ENCODE peak calls at places on chromosomes 1 and 21, in six cellular contexts. One of them, this sample, is unnamed.

GRCh38 chr1:114154963-114155322 is 1.3 kb upstream of the SYT6 start:
- DNase-seq in cardiac fibroblast: peak
- DNase-seq in Panc1: no peak
- DNase-seq in CD4-positive, CD25-positive, alpha-beta regulatory T cell: no peak
- DNase-seq in IMR-90: no peak
- DNase-seq in breast epithelium: no peak
- DNase-seq in this sample: peak

GRCh38 chr1:156262461-156263287 is 14.8 kb upstream of the PAQR6 start:
- DNase-seq in cardiac fibroblast: peak
- DNase-seq in Panc1: peak
- DNase-seq in CD4-positive, CD25-positive, alpha-beta regulatory T cell: no peak
- DNase-seq in IMR-90: peak
- DNase-seq in breast epithelium: no peak
- DNase-seq in this sample: peak

GRCh38 chr21:36310016-36310415 is 10.0 kb upstream of the MORC3 start:
- DNase-seq in cardiac fibroblast: no peak
- DNase-seq in Panc1: no peak
- DNase-seq in CD4-positive, CD25-positive, alpha-beta regulatory T cell: no peak
- DNase-seq in IMR-90: no peak
- DNase-seq in breast epithelium: no peak
- DNase-seq in this sample: no peak

GRCh38 chr1:53572061-53572801 is 113.0 kb downstream of the DMRTB1 start:
- DNase-seq in cardiac fibroblast: peak
- DNase-seq in Panc1: peak
- DNase-seq in CD4-positive, CD25-positive, alpha-beta regulatory T cell: no peak
- DNase-seq in IMR-90: peak
- DNase-seq in breast epithelium: peak
- DNase-seq in this sample: peak

GRCh38 chr1:179129702-179130473 is 48.0 kb downstream of the TOR3A start:
- DNase-seq in cardiac fibroblast: peak
- DNase-seq in Panc1: no peak
- DNase-seq in CD4-positive, CD25-positive, alpha-beta regulatory T cell: no peak
- DNase-seq in IMR-90: peak
- DNase-seq in breast epithelium: no peak
- DNase-seq in this sample: peak

GRCh38 chr1:196856053-196856452 is 31.8 kb upstream of the CFHR4 start:
- DNase-seq in cardiac fibroblast: no peak
- DNase-seq in Panc1: no peak
- DNase-seq in CD4-positive, CD25-positive, alpha-beta regulatory T cell: no peak
- DNase-seq in IMR-90: no peak
- DNase-seq in breast epithelium: no peak
- DNase-seq in this sample: no peak

GRCh38 chr21:44723177-44724131 is 12.1 kb upstream of the TSPEAR start:
- DNase-seq in cardiac fibroblast: peak
- DNase-seq in Panc1: no peak
- DNase-seq in CD4-positive, CD25-positive, alpha-beta regulatory T cell: no peak
- DNase-seq in IMR-90: no peak
- DNase-seq in breast epithelium: no peak
- DNase-seq in this sample: no peak

GRCh38 chr1:91651671-91652071 is 151.0 kb downstream of the CDC7 start:
- DNase-seq in cardiac fibroblast: peak
- DNase-seq in Panc1: no peak
- DNase-seq in CD4-positive, CD25-positive, alpha-beta regulatory T cell: no peak
- DNase-seq in IMR-90: peak
- DNase-seq in breast epithelium: no peak
- DNase-seq in this sample: no peak

GRCh38 chr1:61081135-61081636 is 1.2 kb upstream of the NFIA start:
- DNase-seq in cardiac fibroblast: no peak
- DNase-seq in Panc1: no peak
- DNase-seq in CD4-positive, CD25-positive, alpha-beta regulatory T cell: no peak
- DNase-seq in IMR-90: no peak
- DNase-seq in breast epithelium: no peak
- DNase-seq in this sample: no peak

GRCh38 chr1:245411245-245411644 is 256.5 kb downstream of the KIF26B start:
- DNase-seq in cardiac fibroblast: no peak
- DNase-seq in Panc1: no peak
- DNase-seq in CD4-positive, CD25-positive, alpha-beta regulatory T cell: no peak
- DNase-seq in IMR-90: peak
- DNase-seq in breast epithelium: no peak
- DNase-seq in this sample: no peak

GRCh38 chr1:22350171-22350961 is 101.3 kb upstream of the ZBTB40 start:
- DNase-seq in cardiac fibroblast: no peak
- DNase-seq in Panc1: no peak
- DNase-seq in CD4-positive, CD25-positive, alpha-beta regulatory T cell: no peak
- DNase-seq in IMR-90: no peak
- DNase-seq in breast epithelium: no peak
- DNase-seq in this sample: no peak

GRCh38 chr1:34176830-34177613 is at the start of gene C1orf94:
- DNase-seq in cardiac fibroblast: no peak
- DNase-seq in Panc1: no peak
- DNase-seq in CD4-positive, CD25-positive, alpha-beta regulatory T cell: no peak
- DNase-seq in IMR-90: no peak
- DNase-seq in breast epithelium: no peak
- DNase-seq in this sample: no peak

GRCh38 chr21:44515359-44516165 is 24.4 kb downstream of the KRTAP10-1 start:
- DNase-seq in cardiac fibroblast: no peak
- DNase-seq in Panc1: no peak
- DNase-seq in CD4-positive, CD25-positive, alpha-beta regulatory T cell: no peak
- DNase-seq in IMR-90: no peak
- DNase-seq in breast epithelium: no peak
- DNase-seq in this sample: no peak

GRCh38 chr1:100606438-100606837 is 68.5 kb downstream of the GPR88 start:
- DNase-seq in cardiac fibroblast: peak
- DNase-seq in Panc1: no peak
- DNase-seq in CD4-positive, CD25-positive, alpha-beta regulatory T cell: no peak
- DNase-seq in IMR-90: peak
- DNase-seq in breast epithelium: no peak
- DNase-seq in this sample: peak

GRCh38 chr1:107545056-107545597 is 404.3 kb downstream of the NTNG1 start:
- DNase-seq in cardiac fibroblast: no peak
- DNase-seq in Panc1: no peak
- DNase-seq in CD4-positive, CD25-positive, alpha-beta regulatory T cell: no peak
- DNase-seq in IMR-90: no peak
- DNase-seq in breast epithelium: no peak
- DNase-seq in this sample: no peak

GRCh38 chr1:9297831-9298230 is 5.1 kb downstream of the SPSB1 start:
- DNase-seq in cardiac fibroblast: no peak
- DNase-seq in Panc1: no peak
- DNase-seq in CD4-positive, CD25-positive, alpha-beta regulatory T cell: no peak
- DNase-seq in IMR-90: no peak
- DNase-seq in breast epithelium: no peak
- DNase-seq in this sample: no peak

GRCh38 chr1:9294910-9295636 is 2.4 kb downstream of the SPSB1 start:
- DNase-seq in cardiac fibroblast: peak
- DNase-seq in Panc1: no peak
- DNase-seq in CD4-positive, CD25-positive, alpha-beta regulatory T cell: no peak
- DNase-seq in IMR-90: peak
- DNase-seq in breast epithelium: no peak
- DNase-seq in this sample: no peak

GRCh38 chr1:9296850-9297249 is 4.2 kb downstream of the SPSB1 start:
- DNase-seq in cardiac fibroblast: no peak
- DNase-seq in Panc1: no peak
- DNase-seq in CD4-positive, CD25-positive, alpha-beta regulatory T cell: no peak
- DNase-seq in IMR-90: no peak
- DNase-seq in breast epithelium: no peak
- DNase-seq in this sample: no peak

GRCh38 chr1:9294440-9294773 is 1.7 kb downstream of the SPSB1 start:
- DNase-seq in cardiac fibroblast: peak
- DNase-seq in Panc1: no peak
- DNase-seq in CD4-positive, CD25-positive, alpha-beta regulatory T cell: no peak
- DNase-seq in IMR-90: peak
- DNase-seq in breast epithelium: no peak
- DNase-seq in this sample: peak

GRCh38 chr1:9295884-9296283 is 3.2 kb downstream of the SPSB1 start:
- DNase-seq in cardiac fibroblast: no peak
- DNase-seq in Panc1: no peak
- DNase-seq in CD4-positive, CD25-positive, alpha-beta regulatory T cell: no peak
- DNase-seq in IMR-90: no peak
- DNase-seq in breast epithelium: no peak
- DNase-seq in this sample: no peak
- H3K4me3 ChIP-seq in cardiac fibroblast: peak
- H3K4me3 ChIP-seq in Panc1: peak
- H3K4me3 ChIP-seq in CD4-positive, CD25-positive, alpha-beta regulatory T cell: no peak
- H3K4me3 ChIP-seq in IMR-90: no peak
- H3K4me3 ChIP-seq in breast epithelium: no peak
- H3K4me3 ChIP-seq in this sample: no peak

GRCh38 chr1:58402444-58402843 is 144.1 kb downstream of the OMA1 start:
- DNase-seq in cardiac fibroblast: peak
- DNase-seq in Panc1: no peak
- DNase-seq in CD4-positive, CD25-positive, alpha-beta regulatory T cell: no peak
- DNase-seq in IMR-90: peak
- DNase-seq in breast epithelium: no peak
- DNase-seq in this sample: no peak
- H3K4me3 ChIP-seq in cardiac fibroblast: no peak
- H3K4me3 ChIP-seq in Panc1: no peak
- H3K4me3 ChIP-seq in CD4-positive, CD25-positive, alpha-beta regulatory T cell: no peak
- H3K4me3 ChIP-seq in IMR-90: no peak
- H3K4me3 ChIP-seq in breast epithelium: no peak
- H3K4me3 ChIP-seq in this sample: no peak

DNA sequence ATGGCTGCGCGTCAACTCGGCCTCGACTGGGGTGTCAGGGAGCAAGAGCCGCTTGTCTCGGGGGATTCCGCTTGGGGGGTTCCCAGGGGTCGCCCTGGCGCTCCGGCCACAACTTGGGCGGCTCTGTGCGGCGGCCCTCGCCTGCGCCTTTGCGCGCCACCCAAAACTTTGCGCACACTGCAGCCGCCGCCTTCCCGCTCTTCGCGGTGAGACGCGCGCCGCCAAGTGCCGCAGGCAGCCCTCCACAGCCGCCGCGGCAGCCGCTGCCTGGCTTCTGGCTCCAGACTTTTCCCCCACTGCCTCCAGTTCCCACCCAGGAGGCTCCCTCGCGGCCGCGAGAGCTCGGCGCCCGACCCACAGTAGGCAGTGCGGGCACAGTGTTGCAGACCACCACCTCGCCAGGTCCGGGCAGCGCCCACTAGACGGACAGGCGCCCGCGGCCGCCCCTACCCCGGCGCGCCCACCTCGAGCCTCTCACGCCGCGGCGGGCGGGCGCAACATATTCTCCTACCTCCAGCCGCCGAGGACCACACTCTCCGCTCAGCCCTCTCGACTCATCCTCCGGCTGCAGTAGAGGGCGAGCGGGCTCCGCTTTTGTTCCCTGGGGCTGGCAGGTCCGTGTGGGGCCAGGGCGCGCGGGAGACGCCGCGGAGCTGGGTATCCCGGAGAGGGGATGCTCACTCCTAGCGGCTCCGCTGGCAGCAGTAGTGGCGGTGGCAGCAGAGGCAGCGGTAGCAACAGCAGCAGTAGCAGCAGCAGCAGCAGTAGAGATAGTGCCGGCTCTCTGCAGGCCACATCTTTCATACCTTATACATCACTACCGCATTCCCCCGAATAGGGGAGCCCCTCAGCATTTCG is 296.6 kb downstream of the OMA1 start:
- DNase-seq in cardiac fibroblast: peak
- DNase-seq in Panc1: no peak
- DNase-seq in CD4-positive, CD25-positive, alpha-beta regulatory T cell: no peak
- DNase-seq in IMR-90: peak
- DNase-seq in breast epithelium: no peak
- DNase-seq in this sample: peak
- H3K4me3 ChIP-seq in cardiac fibroblast: peak
- H3K4me3 ChIP-seq in Panc1: peak
- H3K4me3 ChIP-seq in CD4-positive, CD25-positive, alpha-beta regulatory T cell: no peak
- H3K4me3 ChIP-seq in IMR-90: no peak
- H3K4me3 ChIP-seq in breast epithelium: peak
- H3K4me3 ChIP-seq in this sample: no peak

DNA sequence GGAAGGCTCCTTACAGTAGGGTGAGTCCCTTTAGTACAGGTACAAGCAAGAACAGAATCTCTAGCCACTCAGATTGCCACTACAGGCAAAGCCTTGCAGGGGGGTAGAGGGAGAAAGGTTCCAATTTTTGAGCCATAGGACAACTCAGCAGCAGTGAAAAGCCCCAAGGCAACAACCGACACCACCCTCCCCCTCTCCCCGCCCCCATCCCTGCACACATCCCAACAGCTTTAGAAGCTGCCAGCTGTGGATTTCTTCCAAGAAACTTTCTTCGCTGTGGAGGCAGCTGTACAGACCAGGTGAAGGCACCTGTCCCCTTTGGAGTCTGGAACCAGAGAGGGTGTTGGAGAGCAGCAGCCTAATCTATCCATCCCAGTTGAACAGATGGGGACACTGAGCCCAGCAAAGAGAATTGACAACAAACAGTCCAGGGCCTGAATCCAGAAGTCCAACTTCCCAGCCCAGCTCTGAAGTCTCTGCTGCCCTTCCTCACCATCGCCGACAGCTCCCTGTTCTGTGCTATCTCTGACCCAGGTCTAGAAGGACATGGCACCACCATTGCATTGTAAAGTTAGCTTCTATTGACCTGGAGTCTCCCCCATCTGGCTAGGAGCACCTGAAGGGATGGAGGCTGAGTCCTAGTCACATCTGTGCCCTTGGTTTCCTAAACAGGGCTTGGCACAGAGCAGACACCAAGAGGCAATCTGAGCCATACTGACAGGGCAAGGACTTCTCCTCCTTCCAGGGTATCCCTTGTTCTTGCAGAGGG is 2.2 kb downstream of the TENT5B start:
- DNase-seq in cardiac fibroblast: no peak
- DNase-seq in Panc1: no peak
- DNase-seq in CD4-positive, CD25-positive, alpha-beta regulatory T cell: no peak
- DNase-seq in IMR-90: no peak
- DNase-seq in breast epithelium: no peak
- DNase-seq in this sample: no peak
- H3K4me3 ChIP-seq in cardiac fibroblast: no peak
- H3K4me3 ChIP-seq in Panc1: peak
- H3K4me3 ChIP-seq in CD4-positive, CD25-positive, alpha-beta regulatory T cell: no peak
- H3K4me3 ChIP-seq in IMR-90: no peak
- H3K4me3 ChIP-seq in breast epithelium: peak
- H3K4me3 ChIP-seq in this sample: peak

GRCh38 chr1:227560393-227560792 is 3.0 kb upstream of the ZNF678 start:
- DNase-seq in cardiac fibroblast: no peak
- DNase-seq in Panc1: no peak
- DNase-seq in CD4-positive, CD25-positive, alpha-beta regulatory T cell: no peak
- DNase-seq in IMR-90: no peak
- DNase-seq in breast epithelium: no peak
- DNase-seq in this sample: no peak
- H3K4me3 ChIP-seq in cardiac fibroblast: no peak
- H3K4me3 ChIP-seq in Panc1: no peak
- H3K4me3 ChIP-seq in CD4-positive, CD25-positive, alpha-beta regulatory T cell: no peak
- H3K4me3 ChIP-seq in IMR-90: no peak
- H3K4me3 ChIP-seq in breast epithelium: peak
- H3K4me3 ChIP-seq in this sample: no peak